ENCODE peak calls at places on chromosomes 12 and 14, in five cellular contexts. G is Peyer's patch, U is GM06990, N is IMR-90, S is PC-3. P is an unnamed sample. For H3K36me3, the result is how much of the 10 kb centered on the place peaks cover.

GRCh38 chr12:65907465-65907864 is 83.2 kb downstream of the HMGA2 start:
- DNase-seq in G (no peak), U (no peak), S (no peak), N (no peak), P (no peak)

GRCh38 chr14:68710776-68711175 is 82.1 kb downstream of the ZFP36L1 start:
- DNase-seq in N (no peak), G (no peak), U (no peak), S (no peak), P (no peak)

GRCh38 chr14:45377201-45377600 is 124.2 kb upstream of the MIS18BP1 start:
- DNase-seq in N (no peak), U (no peak), G (no peak), S (no peak), P (no peak)

GRCh38 chr12:59036973-59037807 is 116.9 kb upstream of the LRIG3 start:
- DNase-seq in N (peak), G (no peak), U (no peak), S (no peak), P (peak)

GRCh38 chr14:75989134-75989533 is 3.6 kb downstream of the IFT43 start:
- DNase-seq in N (peak), G (no peak), S (peak), U (no peak), P (no peak)

GRCh38 chr14:105944632-105945610 is 418.5 kb downstream of the TMEM121 start:
- DNase-seq in S (peak), U (peak), G (peak), N (no peak), P (no peak)

GRCh38 chr14:93947282-93947681 is 20.1 kb downstream of the FAM181A start:
- DNase-seq in U (no peak), S (no peak), G (no peak), N (no peak), P (no peak)

GRCh38 chr12:52715416-52715815 is 12.1 kb upstream of the KRT77 start:
- DNase-seq in S (peak), G (no peak), N (no peak), U (no peak), P (peak)

GRCh38 chr14:94397899-94398479 is 9.6 kb upstream of the SERPINA1 start:
- DNase-seq in N (no peak), G (no peak), U (no peak), S (no peak), P (no peak)

GRCh38 chr12:131487379-131488129 is 223.3 kb upstream of the SFSWAP start:
- DNase-seq in G (no peak), S (peak), N (no peak), U (no peak), P (no peak)

GRCh38 chr12:98955284-98955683 is 310.2 kb downstream of the APAF1 start:
- DNase-seq in G (no peak), S (peak), U (no peak), N (peak), P (peak)

GRCh38 chr12:111434680-111435338 is 29.1 kb downstream of the SH2B3 start:
- DNase-seq in U (peak), N (peak), G (peak), S (no peak), P (peak)

GRCh38 chr12:90253674-90254181 is 545.1 kb upstream of the ATP2B1 start:
- DNase-seq in U (peak), G (peak), N (peak), S (peak), P (peak)

GRCh38 chr12:111444706-111445310 is 39.1 kb downstream of the SH2B3 start:
- DNase-seq in N (no peak), U (peak), S (no peak), G (peak), P (no peak)

GRCh38 chr14:59363545-59364226 is 101.5 kb downstream of the GPR135 start:
- DNase-seq in S (peak), G (no peak), N (peak), U (no peak), P (peak)

DNA sequence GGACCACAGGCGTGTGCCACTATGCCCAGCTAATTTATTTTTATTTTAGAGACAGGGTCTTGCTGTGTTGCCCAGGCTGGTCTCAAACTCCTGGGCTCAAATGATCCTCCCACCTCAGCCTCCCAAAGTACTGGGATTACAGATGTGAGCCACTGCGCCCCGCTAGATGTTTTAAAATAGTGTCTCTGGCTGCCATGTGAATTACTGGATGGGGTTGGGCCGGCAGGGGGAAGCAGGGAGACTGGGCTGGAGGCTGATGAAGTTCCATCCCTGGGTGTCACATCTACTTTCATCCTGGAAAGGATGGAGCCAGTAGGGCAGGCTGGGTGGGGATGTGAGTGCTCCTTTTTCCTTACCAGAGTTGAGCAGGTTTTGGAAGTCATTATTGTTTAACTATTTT is 46.1 kb downstream of the DNAH10 start:
- DNase-seq in S (peak), G (no peak), U (no peak), N (peak), P (no peak)
- H3K36me3 ChIP-seq in S (under half), G (under half), U (under half), N (under half), P (under half)

GRCh38 chr12:2803635-2804380 is 8.7 kb upstream of the ITFG2 start:
- DNase-seq in S (no peak), U (no peak), G (no peak), N (no peak), P (no peak)

GRCh38 chr12:2796187-2796663 is 1.5 kb downstream of the FKBP4 start:
- DNase-seq in U (no peak), N (no peak), S (peak), G (no peak), P (peak)

GRCh38 chr12:2801044-2801783 is 6.4 kb downstream of the FKBP4 start:
- DNase-seq in U (no peak), N (no peak), S (no peak), G (no peak), P (no peak)

GRCh38 chr12:2797721-2798418 is 3.1 kb downstream of the FKBP4 start:
- DNase-seq in U (no peak), G (no peak), S (no peak), N (no peak), P (no peak)

DNA sequence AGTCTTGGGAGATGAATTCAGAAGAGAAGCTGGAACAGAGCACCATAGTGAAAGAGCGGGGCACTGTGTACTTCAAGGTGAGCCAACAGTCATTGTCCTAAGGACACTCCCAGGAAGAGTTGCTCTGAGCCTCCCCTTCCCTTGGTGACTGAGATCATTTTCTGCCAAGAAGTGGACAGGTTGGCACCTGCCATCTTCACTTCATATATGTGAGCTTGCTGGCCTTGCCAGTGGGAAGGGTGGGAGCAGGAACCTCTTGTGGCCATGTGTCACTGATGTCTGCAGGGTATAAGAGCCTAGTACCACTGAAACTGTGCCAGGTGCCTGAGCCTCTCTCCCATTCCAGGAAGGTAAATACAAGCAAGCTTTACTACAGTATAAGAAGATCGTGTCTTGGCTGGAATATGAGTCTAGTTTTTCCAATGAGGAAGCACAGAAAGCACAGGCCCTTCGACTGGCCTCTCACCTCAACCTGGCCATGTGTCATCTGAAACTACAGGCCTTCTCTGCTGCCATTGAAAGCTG is 5.3 kb downstream of the FKBP4 start:
- DNase-seq in N (no peak), S (no peak), U (no peak), G (no peak), P (peak)
- H3K36me3 ChIP-seq in N (under half), S (half or more), U (under half), G (half or more), P (half or more)

GRCh38 chr14:21384494-21384851 is 654 bp upstream of the SUPT16H start:
- DNase-seq in G (peak), U (no peak), S (no peak), N (no peak), P (no peak)

GRCh38 chr14:21382886-21383847 is 652 bp downstream of the SUPT16H start:
- DNase-seq in U (peak), S (peak), G (peak), N (peak), P (peak)

GRCh38 chr14:21383848-21384493 is at the start of gene SUPT16H:
- DNase-seq in N (peak), G (peak), U (peak), S (peak), P (peak)

GRCh38 chr14:21382095-21382494 is 1.7 kb downstream of the SUPT16H start:
- DNase-seq in S (no peak), U (no peak), G (no peak), N (no peak), P (no peak)

GRCh38 chr14:21379338-21379737 is 4.5 kb downstream of the SUPT16H start:
- DNase-seq in G (no peak), N (no peak), U (no peak), S (no peak), P (no peak)
- H3K36me3 ChIP-seq in G (under half), N (under half), U (under half), S (under half), P (under half)

GRCh38 chr12:128815779-128816642 is 7.7 kb downstream of the SLC15A4 start:
- DNase-seq in U (no peak), G (no peak), S (no peak), N (no peak), P (no peak)
- H3K36me3 ChIP-seq in U (under half), G (under half), S (under half), N (under half), P (under half)

GRCh38 chr12:117092511-117092780 is 6.8 kb downstream of the TESC start:
- DNase-seq in U (no peak), N (no peak), S (no peak), G (no peak), P (no peak)
- H3K36me3 ChIP-seq in U (under half), N (under half), S (under half), G (under half), P (under half)

GRCh38 chr12:6520186-6520585 is 14.1 kb upstream of the GAPDH start:
- DNase-seq in U (no peak), G (no peak), S (no peak), N (no peak), P (no peak)

GRCh38 chr12:6526201-6526600 is 8.1 kb upstream of the GAPDH start:
- DNase-seq in U (no peak), N (no peak), S (no peak), G (no peak), P (no peak)

GRCh38 chr12:6523708-6524107 is 10.6 kb upstream of the GAPDH start:
- DNase-seq in U (no peak), G (no peak), N (no peak), S (no peak), P (no peak)

GRCh38 chr12:6524648-6525047 is 9.7 kb upstream of the GAPDH start:
- DNase-seq in N (no peak), G (no peak), U (no peak), S (no peak), P (no peak)

GRCh38 chr12:6522193-6522592 is 12.1 kb upstream of the GAPDH start:
- DNase-seq in N (no peak), G (no peak), U (no peak), S (no peak), P (no peak)
- H3K36me3 ChIP-seq in N (half or more), G (half or more), U (half or more), S (half or more), P (half or more)

DNA sequence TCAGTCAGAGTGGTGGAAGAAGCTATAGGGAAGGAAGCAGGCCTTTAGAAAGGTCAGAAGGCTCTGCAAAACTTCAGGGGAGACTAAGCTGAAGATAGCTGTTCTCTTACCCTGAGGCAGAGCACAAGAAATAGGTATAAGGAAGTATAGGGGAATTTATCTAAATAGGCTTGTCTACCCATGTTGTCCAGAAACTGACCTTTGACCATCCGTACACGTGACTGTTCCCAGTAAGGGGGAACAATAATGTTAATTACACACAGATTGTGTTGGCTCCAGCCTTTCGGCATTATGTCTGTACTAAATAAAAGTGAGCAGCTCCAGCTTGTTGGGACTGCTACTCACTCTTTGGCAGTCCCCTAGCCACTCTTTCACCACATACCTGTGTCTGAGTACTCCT is 59.0 kb downstream of the SLCO1B1 start:
- DNase-seq in G (no peak), U (no peak), N (no peak), S (no peak), P (no peak)
- H3K36me3 ChIP-seq in G (under half), U (under half), N (under half), S (under half), P (under half)

GRCh38 chr12:124449623-124450375 is 117.6 kb downstream of the NCOR2 start:
- DNase-seq in G (no peak), S (no peak), N (no peak), U (no peak), P (no peak)
- H3K36me3 ChIP-seq in G (under half), S (under half), N (under half), U (under half), P (under half)

GRCh38 chr12:124956571-124956970 is 32.4 kb downstream of the DHX37 start:
- DNase-seq in S (no peak), G (no peak), U (no peak), N (no peak), P (no peak)

GRCh38 chr12:124952295-124952694 is 36.6 kb downstream of the DHX37 start:
- DNase-seq in S (no peak), N (no peak), G (no peak), U (no peak), P (no peak)

GRCh38 chr12:124954771-124955170 is 34.2 kb downstream of the DHX37 start:
- DNase-seq in U (no peak), S (no peak), G (no peak), N (no peak), P (no peak)

GRCh38 chr12:124952801-124953200 is 36.1 kb downstream of the DHX37 start:
- DNase-seq in S (no peak), U (no peak), N (no peak), G (no peak), P (no peak)

GRCh38 chr12:124953689-124954405 is 35.1 kb downstream of the DHX37 start:
- DNase-seq in G (no peak), S (no peak), U (no peak), N (no peak), P (no peak)
- H3K36me3 ChIP-seq in G (half or more), S (half or more), U (under half), N (half or more), P (under half)